ENCODE peak calls at places on chromosomes 1 and 21, in eight cellular contexts. W is left lung, H is lower lobe of right lung, B is tibial artery, G is RWPE1, V is BJ, E is cardiac fibroblast, P is uterus. U is an unnamed sample.

GRCh38 chr1:36322786-36323635 is 434 bp downstream of the EVA1B start:
- DNase-seq in W (peak; percentile 56), G (no peak), B (peak; percentile 82), V (no peak), P (peak; percentile 63), E (peak; percentile 76), H (peak; percentile 62), U (no peak)

GRCh38 chr1:37410815-37411214 is 63.6 kb upstream of the ZC3H12A start:
- DNase-seq in E (peak; percentile 17), B (no peak), G (peak; percentile 49), P (no peak), W (no peak), H (no peak), V (no peak), U (no peak)

GRCh38 chr1:235319255-235319654 is 8.7 kb downstream of the ARID4B start:
- DNase-seq in W (no peak), B (no peak), P (no peak), H (no peak), V (no peak), E (no peak), G (no peak), U (no peak)

GRCh38 chr1:10399487-10399917 is 638 bp downstream of the PGD start:
- DNase-seq in P (no peak), V (no peak), B (peak; percentile 72), E (peak; percentile 38), H (peak; percentile 75), W (peak; percentile 59), G (peak; percentile 20), U (no peak)

GRCh38 chr1:84853743-84854721 is 39.0 kb downstream of the LPAR3 start:
- DNase-seq in H (no peak), E (peak; percentile 75), P (no peak), V (no peak), G (peak; percentile 88), W (no peak), B (no peak), U (no peak)

GRCh38 chr1:110687244-110687643 is 12.5 kb upstream of the KCNA3 start:
- DNase-seq in V (peak; percentile 20), B (no peak), P (no peak), W (no peak), G (no peak), H (no peak), E (peak; percentile 4), U (no peak)

GRCh38 chr21:43188712-43189151 is 19.9 kb downstream of the CRYAA start:
- DNase-seq in G (no peak), H (no peak), B (peak; percentile 92), E (no peak), P (no peak), V (no peak), W (peak; percentile 16), U (no peak)

GRCh38 chr1:966135-966602 is at the start of gene PLEKHN1:
- DNase-seq in W (no peak), H (no peak), G (peak; percentile 75), P (no peak), B (no peak), V (no peak), E (no peak), U (no peak)

GRCh38 chr21:33495743-33496142 is 4.2 kb upstream of the DNAJC28 start:
- DNase-seq in W (no peak), P (no peak), V (no peak), E (no peak), B (no peak), G (no peak), H (no peak), U (no peak)

GRCh38 chr21:33491373-33492102 is at the start of gene DNAJC28:
- DNase-seq in B (peak; percentile 95), P (peak; percentile 93), E (peak; percentile 95), V (peak; percentile 50), G (peak; percentile 91), H (peak; percentile 93), W (peak; percentile 94), U (peak; percentile 94)

GRCh38 chr21:33490991-33491372 is 534 bp downstream of the DNAJC28 start:
- DNase-seq in V (no peak), E (no peak), W (no peak), G (no peak), P (no peak), H (no peak), B (no peak), U (no peak)

GRCh38 chr21:33488936-33489335 is 2.6 kb downstream of the DNAJC28 start:
- DNase-seq in G (no peak), P (no peak), E (no peak), H (no peak), B (no peak), V (no peak), W (no peak), U (no peak)

GRCh38 chr21:33492571-33492970 is 1.1 kb upstream of the DNAJC28 start:
- DNase-seq in B (no peak), W (no peak), P (no peak), E (peak; percentile 75), G (peak; percentile 13), V (no peak), H (no peak), U (no peak)
- TF ChIP-seq CTCF in B (no peak), W (no peak), P (no peak), E (no peak), G (no peak), V (no peak), H (no peak), U (no peak)

GRCh38 chr1:241639040-241639652 is 1.0 kb downstream of the CHML start:
- DNase-seq in V (no peak), P (no peak), G (no peak), B (no peak), H (no peak), W (no peak), E (peak; percentile 22), U (no peak)

GRCh38 chr1:241640149-241640866 is at the start of the genes CHML and OPN3:
- DNase-seq in E (peak; percentile 93), P (peak; percentile 89), W (peak; percentile 95), V (peak; percentile 33), B (peak; percentile 96), G (peak; percentile 93), H (peak; percentile 96), U (peak; percentile 87)

GRCh38 chr1:241638091-241638682 is 2.0 kb downstream of the CHML start:
- DNase-seq in W (no peak), V (no peak), G (no peak), B (no peak), E (no peak), H (no peak), P (no peak), U (no peak)

GRCh38 chr1:241640867-241641542 is 836 bp upstream of the CHML start:
- DNase-seq in V (no peak), B (no peak), P (no peak), W (no peak), G (no peak), H (no peak), E (no peak), U (no peak)

DNA sequence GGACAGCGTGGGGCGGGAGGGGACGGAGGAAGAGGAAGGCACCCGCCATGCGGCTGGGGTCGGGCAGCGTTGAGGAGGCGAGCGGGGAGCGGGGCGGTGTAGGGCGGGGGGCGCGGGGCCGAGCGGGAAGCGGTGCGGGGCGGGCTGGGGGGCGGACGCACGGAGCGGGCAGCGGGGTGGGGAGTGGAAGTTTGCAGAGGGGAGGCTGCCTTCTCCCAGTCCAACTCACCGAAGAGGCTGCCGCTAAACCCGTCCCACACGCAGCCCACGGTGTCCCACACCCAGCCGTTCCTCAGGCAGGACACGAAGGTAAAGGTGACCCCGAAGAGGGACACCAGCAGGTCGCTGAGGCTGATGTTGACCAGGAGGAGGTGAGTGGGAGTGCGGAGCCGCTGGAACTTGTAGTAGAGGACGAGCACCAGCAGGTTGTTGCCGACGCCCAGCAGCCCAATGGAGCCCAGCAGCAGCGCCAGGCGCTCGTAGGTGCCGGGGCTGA is 468 bp downstream of the CHML start:
- DNase-seq in W (peak; percentile 48), E (no peak), B (peak; percentile 67), P (peak; percentile 26), G (no peak), H (peak; percentile 77), V (no peak), U (no peak)
- TF ChIP-seq CTCF in W (no peak), E (no peak), B (no peak), P (no peak), G (no peak), H (no peak), V (no peak), U (no peak)

GRCh38 chr1:151958959-151959358 is 34.7 kb downstream of the S100A10 start:
- DNase-seq in B (no peak), P (no peak), E (no peak), G (no peak), V (no peak), H (no peak), W (no peak), U (no peak)

GRCh38 chr1:151963288-151963687 is 30.4 kb downstream of the S100A10 start:
- DNase-seq in V (no peak), G (no peak), E (no peak), W (no peak), H (no peak), B (no peak), P (no peak), U (no peak)

GRCh38 chr1:151964510-151964909 is 29.1 kb downstream of the S100A10 start:
- DNase-seq in B (no peak), E (no peak), H (no peak), V (no peak), P (no peak), G (no peak), W (no peak), U (no peak)

GRCh38 chr1:151960780-151961513 is 32.7 kb downstream of the S100A10 start:
- DNase-seq in H (no peak), B (no peak), E (no peak), V (no peak), G (no peak), W (no peak), P (no peak), U (no peak)

DNA sequence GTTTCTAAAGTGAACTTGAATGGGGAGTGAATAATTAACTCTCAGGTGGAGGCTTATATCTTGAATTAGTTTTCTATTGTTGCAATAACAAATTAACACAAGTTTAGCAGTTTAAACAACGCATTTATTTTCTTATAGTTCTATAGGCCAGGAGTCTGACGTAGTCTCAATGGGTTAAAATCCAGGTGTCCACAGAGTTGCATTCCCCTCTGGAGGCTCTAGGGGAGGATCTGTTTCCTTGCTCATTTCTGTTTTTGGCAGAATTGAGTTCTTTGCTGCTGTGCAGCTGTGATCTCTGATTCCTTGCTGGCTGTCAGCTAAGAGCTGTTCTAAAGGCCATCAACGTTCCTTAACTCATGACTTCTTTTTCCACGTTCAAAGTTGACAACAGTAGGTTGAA is 31.9 kb downstream of the S100A10 start:
- DNase-seq in E (no peak), P (no peak), H (no peak), V (no peak), G (no peak), W (no peak), B (no peak), U (no peak)
- TF ChIP-seq CTCF in E (no peak), P (no peak), H (no peak), V (no peak), G (no peak), W (no peak), B (no peak), U (no peak)

GRCh38 chr1:95308276-95308675 is 74.3 kb downstream of the RWDD3 start:
- DNase-seq in E (no peak), W (no peak), H (no peak), V (no peak), B (no peak), P (no peak), G (no peak), U (no peak)

GRCh38 chr1:95311762-95312161 is 77.8 kb downstream of the RWDD3 start:
- DNase-seq in B (no peak), W (no peak), G (no peak), H (no peak), E (no peak), V (no peak), P (no peak), U (no peak)

GRCh38 chr1:95311006-95311405 is 77.0 kb downstream of the RWDD3 start:
- DNase-seq in P (no peak), B (no peak), H (no peak), E (no peak), W (no peak), G (no peak), V (no peak), U (no peak)

GRCh38 chr1:95312181-95312580 is 78.2 kb downstream of the RWDD3 start:
- DNase-seq in H (no peak), V (no peak), G (no peak), P (no peak), W (no peak), B (no peak), E (no peak), U (no peak)

GRCh38 chr1:95309031-95309459 is 75.0 kb downstream of the RWDD3 start:
- DNase-seq in B (no peak), P (no peak), W (no peak), H (no peak), G (peak; percentile 40), V (no peak), E (peak; percentile 48), U (no peak)
- TF ChIP-seq CTCF in B (peak; percentile 33), P (no peak), W (peak; percentile 20), H (peak; percentile 27), G (peak; percentile 58), V (peak; percentile 50), E (peak; percentile 59), U (no peak)

U was measured in natural killer cell.